ENCODE peak calls at places on chromosomes 6 and 20, in five cellular contexts. M, W, Z, J and A are unnamed samples.

GRCh38 chr6:6409397-6410030 is 89.1 kb upstream of the F13A1 start:
- DNase-seq in M (no peak), W (no peak), Z (no peak), J (no peak), A (peak; percentile 6)

GRCh38 chr6:109491207-109491938 is 8.4 kb upstream of the ZBTB24 start:
- DNase-seq in M (no peak), W (no peak), Z (no peak), J (no peak), A (no peak)

GRCh38 chr6:12152023-12152960 is 137.9 kb upstream of the EDN1 start:
- DNase-seq in M (peak; percentile 61), W (no peak), Z (no peak), J (no peak), A (no peak)

GRCh38 chr6:12635813-12636212 is 80.8 kb upstream of the PHACTR1 start:
- DNase-seq in M (no peak), W (no peak), Z (no peak), J (no peak), A (no peak)

GRCh38 chr6:42790549-42791181 is 8.8 kb downstream of the BICRAL start:
- DNase-seq in M (no peak), W (no peak), Z (no peak), J (no peak), A (no peak)

GRCh38 chr20:35871311-35871771 is 83.0 kb downstream of the SCAND1 start:
- DNase-seq in M (peak; percentile 50), W (no peak), Z (peak; percentile 54), J (peak; percentile 50), A (peak; percentile 24)

GRCh38 chr20:48688579-48688978 is 139.2 kb downstream of the PREX1 start:
- DNase-seq in M (no peak), W (peak; percentile 39), Z (no peak), J (no peak), A (no peak)

GRCh38 chr6:21051777-21052176 is 517.5 kb downstream of the CDKAL1 start:
- DNase-seq in M (no peak), W (no peak), Z (no peak), J (no peak), A (no peak)

GRCh38 chr20:58717278-58718091 is 24.9 kb downstream of the NPEPL1 start:
- DNase-seq in M (no peak), W (no peak), Z (peak; percentile 12), J (no peak), A (no peak)

GRCh38 chr20:61120595-61121515 is 131.2 kb upstream of the CDH4 start:
- DNase-seq in M (peak; percentile 67), W (no peak), Z (no peak), J (peak; percentile 92), A (peak; percentile 77)

GRCh38 chr6:10595731-10596664 is 74.8 kb downstream of the GCNT2 start:
- DNase-seq in M (no peak), W (no peak), Z (no peak), J (no peak), A (no peak)

GRCh38 chr6:157443066-157443800 is 62.2 kb downstream of the ZDHHC14 start:
- DNase-seq in M (no peak), W (no peak), Z (no peak), J (no peak), A (no peak)

GRCh38 chr6:73854998-73855718 is 159.2 kb downstream of the CD109 start:
- DNase-seq in M (peak; percentile 16), W (no peak), Z (peak; percentile 44), J (peak; percentile 58), A (no peak)

GRCh38 chr6:108771421-108771820 is 76.8 kb upstream of the ARMC2 start:
- DNase-seq in M (no peak), W (no peak), Z (no peak), J (no peak), A (no peak)

GRCh38 chr20:31862506-31862905 is 7.8 kb downstream of the DUSP15 start:
- DNase-seq in M (no peak), W (no peak), Z (no peak), J (no peak), A (no peak)

GRCh38 chr20:23340524-23340923 is 10.1 kb upstream of the NXT1 start:
- DNase-seq in M (peak; percentile 88), W (no peak), Z (peak; percentile 50), J (peak; percentile 87), A (peak; percentile 59)

GRCh38 chr6:52975580-52975979 is 19.5 kb downstream of the GSTA4 start:
- DNase-seq in M (no peak), W (no peak), Z (no peak), J (no peak), A (no peak)

GRCh38 chr6:56772737-56773184 is 130.1 kb upstream of the DST start:
- DNase-seq in M (no peak), W (no peak), Z (peak; percentile 50), J (peak; percentile 51), A (peak; percentile 71)

GRCh38 chr6:77986380-77987034 is 333.7 kb downstream of the MEI4 start:
- DNase-seq in M (no peak), W (no peak), Z (no peak), J (no peak), A (no peak)

GRCh38 chr6:143158113-143158581 is 97.5 kb downstream of the AIG1 start:
- DNase-seq in M (no peak), W (no peak), Z (no peak), J (no peak), A (no peak)

GRCh38 chr6:13445005-13445743 is 42.2 kb downstream of the GFOD1 start:
- DNase-seq in M (peak; percentile 51), W (peak; percentile 86), Z (peak; percentile 54), J (no peak), A (peak; percentile 80)

GRCh38 chr20:44745560-44746366 is at the start of gene KCNK15:
- DNase-seq in M (peak; percentile 69), W (no peak), Z (peak; percentile 54), J (no peak), A (peak; percentile 44)

GRCh38 chr6:42100029-42100901 is 42.2 kb downstream of the C6orf132 start:
- DNase-seq in M (peak; percentile 31), W (no peak), Z (no peak), J (peak; percentile 45), A (no peak)

GRCh38 chr6:10014561-10014960 is 400.3 kb downstream of the TFAP2A start:
- DNase-seq in M (no peak), W (no peak), Z (no peak), J (no peak), A (no peak)

GRCh38 chr6:130047440-130047995 is 29.1 kb downstream of the L3MBTL3 start:
- DNase-seq in M (no peak), W (no peak), Z (no peak), J (no peak), A (no peak)

GRCh38 chr6:17648745-17649144 is 48.6 kb downstream of the FAM8A1 start:
- DNase-seq in M (no peak), W (no peak), Z (no peak), J (no peak), A (no peak)

DNA sequence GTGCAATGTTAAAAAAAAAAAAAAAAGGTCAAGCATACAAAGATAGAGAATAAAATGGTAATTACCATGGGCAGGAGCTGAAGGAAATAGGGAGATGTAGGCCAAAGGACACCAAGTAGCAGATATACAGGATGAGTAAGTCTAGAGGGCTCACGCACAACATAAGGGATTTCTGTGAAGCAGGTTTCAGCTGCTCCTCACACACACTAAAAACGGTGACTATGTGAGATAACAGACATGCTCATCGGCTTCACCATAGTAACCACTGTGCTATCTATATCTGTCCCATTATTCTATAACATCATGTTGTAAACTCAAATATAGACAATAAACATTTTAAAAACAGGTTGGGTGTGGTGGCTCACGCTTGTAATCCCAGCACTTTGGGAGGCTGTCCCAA is 11.6 kb downstream of the SNHG17 start:
- DNase-seq in M (no peak), W (no peak), Z (no peak), J (no peak), A (no peak)
- TF ChIP-seq POLR2A in M (no peak), W (no peak), Z (no peak), J (no peak), A (no peak)

GRCh38 chr6:154445417-154445816 is 65.1 kb downstream of the CNKSR3 start:
- DNase-seq in M (no peak), W (no peak), Z (no peak), J (no peak), A (no peak)
- H3K27ac ChIP-seq in M (no peak overlapping the region), W (no peak overlapping the region), Z (no peak overlapping the region), J (no peak overlapping the region), A (no peak overlapping the region)

GRCh38 chr20:20740595-20740994 is 28.2 kb upstream of the RALGAPA2 start:
- DNase-seq in M (no peak), W (no peak), Z (no peak), J (no peak), A (no peak)
- H3K4me3 ChIP-seq in M (no peak overlapping the region), W (no peak overlapping the region), Z (no peak overlapping the region), J (no peak overlapping the region), A (no peak overlapping the region)

DNA sequence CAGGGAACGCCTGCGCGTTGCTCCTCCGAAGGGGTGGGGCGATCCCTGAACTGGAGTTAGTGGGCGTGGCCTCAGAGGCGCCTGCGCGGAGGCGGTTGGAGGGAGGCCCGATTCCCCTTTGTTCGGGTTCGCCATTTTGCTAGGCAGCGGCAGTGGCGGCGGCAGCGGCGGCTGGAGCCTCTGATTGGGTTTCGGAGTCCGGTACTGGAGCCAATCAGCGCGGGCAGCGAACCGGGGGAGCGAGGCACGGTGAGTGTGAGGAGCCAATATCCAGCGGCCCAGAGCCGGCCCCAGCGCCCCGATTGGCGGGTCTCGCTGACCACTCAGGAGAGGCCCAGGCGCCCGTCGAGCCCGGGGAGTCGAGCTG is at the start of gene NFYA:
- DNase-seq in M (no peak), W (no peak), Z (no peak), J (no peak), A (no peak)
- TF ChIP-seq POLR2A in M (no peak), W (no peak), Z (no peak), J (no peak), A (peak; percentile 95)

GRCh38 chr6:132401941-132402275 is 633 bp upstream of the MOXD1 start:
- DNase-seq in M (no peak), W (no peak), Z (no peak), J (no peak), A (no peak)
- H3K27ac ChIP-seq in M (no peak overlapping the region), W (no peak overlapping the region), Z (peak overlapping the region; percentile 86), J (no peak overlapping the region), A (no peak overlapping the region)

GRCh38 chr6:27312146-27312949 is at the start of gene POM121L2:
- DNase-seq in M (peak; percentile 77), W (peak; percentile 78), Z (no peak), J (peak; percentile 80), A (peak; percentile 84)

GRCh38 chr6:27312950-27313271 is 838 bp upstream of the POM121L2 start:
- DNase-seq in M (no peak), W (no peak), Z (no peak), J (no peak), A (no peak)

GRCh38 chr6:27314046-27314445 is 2.0 kb upstream of the POM121L2 start:
- DNase-seq in M (no peak), W (no peak), Z (no peak), J (no peak), A (no peak)

GRCh38 chr6:27311806-27312145 is 297 bp downstream of the POM121L2 start:
- DNase-seq in M (no peak), W (no peak), Z (no peak), J (no peak), A (no peak)
- H3K4me3 ChIP-seq in M (peak overlapping the region; percentile 38), W (peak overlapping the region; percentile 56), Z (peak overlapping the region; percentile 33), J (peak overlapping the region; percentile 62), A (no peak overlapping the region)